ENCODE peak calls at places on chromosome X, in nine cellular contexts. One of them, this sample, is unnamed.
A peak's percentile ranks its signal among the peaks of the same experiment; 100 is the strongest.

GRCh38 chrX:71199252-71199651 is 23.8 kb upstream of the GJB1 start:
- DNase-seq in AG10803: no peak
- DNase-seq in COR-L47: no peak
- DNase-seq in stomach: no peak
- DNase-seq in IMR-90: no peak
- DNase-seq in left lung: no peak
- DNase-seq in sciatic nerve: no peak
- DNase-seq in stimulated activated CD4-positive, alpha-beta T cell treated with anti-CD3 and anti-CD28 coated beads, TNF-alpha, amount 100 ng/mL, for 4 hours: no peak
- DNase-seq in lower leg skin: no peak
- DNase-seq in this sample: no peak

GRCh38 chrX:2627272-2627867 is 63.7 kb upstream of the CD99 start:
- DNase-seq in stomach: peak; percentile 36
- DNase-seq in stimulated activated CD4-positive, alpha-beta T cell treated with anti-CD3 and anti-CD28 coated beads, TNF-alpha, amount 100 ng/mL, for 4 hours: no peak
- DNase-seq in IMR-90: peak; percentile 27
- DNase-seq in COR-L47: no peak
- DNase-seq in lower leg skin: no peak
- DNase-seq in AG10803: peak; percentile 45
- DNase-seq in sciatic nerve: no peak
- DNase-seq in left lung: no peak
- DNase-seq in this sample: no peak

GRCh38 chrX:85922821-85923220 is 124.5 kb downstream of the CHM start:
- DNase-seq in left lung: no peak
- DNase-seq in COR-L47: no peak
- DNase-seq in lower leg skin: no peak
- DNase-seq in IMR-90: peak; percentile 91
- DNase-seq in sciatic nerve: no peak
- DNase-seq in stomach: no peak
- DNase-seq in stimulated activated CD4-positive, alpha-beta T cell treated with anti-CD3 and anti-CD28 coated beads, TNF-alpha, amount 100 ng/mL, for 4 hours: no peak
- DNase-seq in AG10803: peak; percentile 48
- DNase-seq in this sample: no peak

GRCh38 chrX:56857042-56857441 is 128.0 kb downstream of the NBDY start:
- DNase-seq in sciatic nerve: no peak
- DNase-seq in left lung: no peak
- DNase-seq in stomach: no peak
- DNase-seq in IMR-90: no peak
- DNase-seq in AG10803: no peak
- DNase-seq in COR-L47: no peak
- DNase-seq in stimulated activated CD4-positive, alpha-beta T cell treated with anti-CD3 and anti-CD28 coated beads, TNF-alpha, amount 100 ng/mL, for 4 hours: no peak
- DNase-seq in lower leg skin: no peak
- DNase-seq in this sample: no peak

GRCh38 chrX:70001269-70001668 is 48.5 kb downstream of the AWAT2 start:
- DNase-seq in IMR-90: no peak
- DNase-seq in sciatic nerve: no peak
- DNase-seq in left lung: no peak
- DNase-seq in COR-L47: no peak
- DNase-seq in lower leg skin: no peak
- DNase-seq in stimulated activated CD4-positive, alpha-beta T cell treated with anti-CD3 and anti-CD28 coated beads, TNF-alpha, amount 100 ng/mL, for 4 hours: no peak
- DNase-seq in AG10803: no peak
- DNase-seq in stomach: no peak
- DNase-seq in this sample: peak; percentile 74

GRCh38 chrX:31213941-31214340 is 142.1 kb upstream of the FTHL17 start:
- DNase-seq in lower leg skin: no peak
- DNase-seq in stomach: no peak
- DNase-seq in IMR-90: peak; percentile 19
- DNase-seq in left lung: no peak
- DNase-seq in COR-L47: no peak
- DNase-seq in stimulated activated CD4-positive, alpha-beta T cell treated with anti-CD3 and anti-CD28 coated beads, TNF-alpha, amount 100 ng/mL, for 4 hours: no peak
- DNase-seq in sciatic nerve: no peak
- DNase-seq in AG10803: peak; percentile 14
- DNase-seq in this sample: no peak

GRCh38 chrX:123665197-123665596 is 67.7 kb downstream of the THOC2 start:
- DNase-seq in stomach: no peak
- DNase-seq in stimulated activated CD4-positive, alpha-beta T cell treated with anti-CD3 and anti-CD28 coated beads, TNF-alpha, amount 100 ng/mL, for 4 hours: no peak
- DNase-seq in AG10803: no peak
- DNase-seq in sciatic nerve: no peak
- DNase-seq in lower leg skin: no peak
- DNase-seq in IMR-90: no peak
- DNase-seq in left lung: no peak
- DNase-seq in COR-L47: no peak
- DNase-seq in this sample: no peak

GRCh38 chrX:73214366-73215094 is at the start of gene NAP1L2:
- DNase-seq in stomach: no peak
- DNase-seq in AG10803: peak; percentile 0
- DNase-seq in COR-L47: no peak
- DNase-seq in stimulated activated CD4-positive, alpha-beta T cell treated with anti-CD3 and anti-CD28 coated beads, TNF-alpha, amount 100 ng/mL, for 4 hours: peak; percentile 8
- DNase-seq in left lung: no peak
- DNase-seq in sciatic nerve: peak; percentile 58
- DNase-seq in IMR-90: no peak
- DNase-seq in lower leg skin: peak; percentile 84
- DNase-seq in this sample: peak; percentile 63

GRCh38 chrX:125295337-125295736 is 24.3 kb upstream of the TEX13C start:
- DNase-seq in IMR-90: peak; percentile 32
- DNase-seq in AG10803: no peak
- DNase-seq in sciatic nerve: no peak
- DNase-seq in COR-L47: no peak
- DNase-seq in stomach: no peak
- DNase-seq in left lung: no peak
- DNase-seq in lower leg skin: no peak
- DNase-seq in stimulated activated CD4-positive, alpha-beta T cell treated with anti-CD3 and anti-CD28 coated beads, TNF-alpha, amount 100 ng/mL, for 4 hours: no peak
- DNase-seq in this sample: no peak

GRCh38 chrX:1249101-1249887 is 19.3 kb upstream of the CSF2RA start:
- DNase-seq in COR-L47: no peak
- DNase-seq in IMR-90: no peak
- DNase-seq in stimulated activated CD4-positive, alpha-beta T cell treated with anti-CD3 and anti-CD28 coated beads, TNF-alpha, amount 100 ng/mL, for 4 hours: peak; percentile 24
- DNase-seq in left lung: peak; percentile 77
- DNase-seq in lower leg skin: peak; percentile 86
- DNase-seq in AG10803: peak; percentile 19
- DNase-seq in sciatic nerve: peak; percentile 67
- DNase-seq in stomach: peak; percentile 39
- DNase-seq in this sample: peak; percentile 89

GRCh38 chrX:35590210-35590609 is 207.9 kb upstream of the MAGEB16 start:
- DNase-seq in stimulated activated CD4-positive, alpha-beta T cell treated with anti-CD3 and anti-CD28 coated beads, TNF-alpha, amount 100 ng/mL, for 4 hours: no peak
- DNase-seq in stomach: no peak
- DNase-seq in lower leg skin: no peak
- DNase-seq in left lung: no peak
- DNase-seq in sciatic nerve: no peak
- DNase-seq in AG10803: no peak
- DNase-seq in IMR-90: no peak
- DNase-seq in COR-L47: no peak
- DNase-seq in this sample: no peak

This sample was measured in Right ventricle myocardium inferior.